ENCODE peak calls at places on chromosomes 13 and 19, in six cellular contexts. U, Z, H, K, A and C are unnamed samples.

GRCh38 chr19:29966594-29967249 is 24.7 kb downstream of the URI1 start:
- DNase-seq in K (no peak), U (no peak), H (no peak), Z (peak; percentile 57), A (no peak), C (no peak)

GRCh38 chr13:91946498-91947070 is 548.2 kb downstream of the GPC5 start:
- DNase-seq in K (no peak), U (no peak), H (no peak), Z (peak; percentile 54), A (no peak), C (no peak)

GRCh38 chr13:99301913-99302636 is 5.1 kb downstream of the GPR183 start:
- DNase-seq in Z (no peak), K (no peak), H (no peak), A (no peak), U (no peak), C (no peak)

GRCh38 chr13:99197257-99197651 is 3.4 kb upstream of the UBAC2 start:
- DNase-seq in Z (no peak), H (no peak), A (no peak), K (no peak), U (no peak), C (no peak)

GRCh38 chr19:43435775-43436174 is 21.1 kb downstream of the TEX101 start:
- DNase-seq in Z (no peak), U (no peak), A (no peak), K (no peak), H (no peak), C (no peak)

GRCh38 chr13:67971291-67971690 is 741.2 kb upstream of the PCDH9 start:
- DNase-seq in A (no peak), U (no peak), K (no peak), H (no peak), Z (no peak), C (no peak)

GRCh38 chr19:12668937-12669271 is 2.3 kb downstream of the WDR83 start:
- DNase-seq in U (peak; percentile 47), Z (peak; percentile 55), A (peak; percentile 57), K (peak; percentile 80), H (peak; percentile 66), C (peak; percentile 89)

GRCh38 chr19:17331254-17331558 is 3.4 kb downstream of the ANO8 start:
- DNase-seq in U (no peak), A (no peak), H (no peak), K (no peak), Z (no peak), C (no peak)

GRCh38 chr13:38415233-38415632 is 65.6 kb downstream of the UFM1 start:
- DNase-seq in H (no peak), K (no peak), Z (no peak), U (no peak), A (no peak), C (no peak)

GRCh38 chr13:28492527-28493367 is 2.2 kb downstream of the FLT1 start:
- DNase-seq in U (no peak), A (no peak), K (no peak), H (no peak), Z (no peak), C (no peak)

GRCh38 chr19:33408538-33408937 is 35.0 kb downstream of the CEBPG start:
- DNase-seq in Z (no peak), A (no peak), H (no peak), U (no peak), K (no peak), C (no peak)

GRCh38 chr13:78680611-78681010 is 21.7 kb upstream of the OBI1 start:
- DNase-seq in U (no peak), K (no peak), Z (no peak), A (no peak), H (no peak), C (no peak)

GRCh38 chr13:33108620-33109019 is 92.4 kb downstream of the KL start:
- DNase-seq in A (no peak), Z (peak; percentile 81), K (no peak), U (no peak), H (no peak), C (no peak)
- H3K4me1 ChIP-seq in A (no peaks in the 10 kb centered on the region), Z (peaks cover 47% of the 10 kb centered on the region), K (peaks cover 48% of the 10 kb centered on the region), U (peaks cover 5% of the 10 kb centered on the region), H (peaks cover 44% of the 10 kb centered on the region), C (peaks cover 49% of the 10 kb centered on the region)

GRCh38 chr19:57280913-57281425 is 684 bp downstream of the ZNF460 start:
- DNase-seq in U (no peak), H (no peak), K (no peak), A (no peak), Z (peak; percentile 9), C (no peak)

GRCh38 chr19:57282011-57282636 is 1.8 kb downstream of the ZNF460 start:
- DNase-seq in H (no peak), Z (no peak), U (no peak), K (no peak), A (no peak), C (no peak)

GRCh38 chr19:57276430-57276829 is 3.9 kb upstream of the ZNF460 start:
- DNase-seq in A (no peak), K (no peak), Z (no peak), H (no peak), U (no peak), C (no peak)

GRCh38 chr19:57280165-57280912 is at the start of gene ZNF460:
- DNase-seq in U (peak; percentile 97), Z (peak; percentile 98), A (peak; percentile 98), K (peak; percentile 97), H (peak; percentile 96), C (peak; percentile 98)

GRCh38 chr19:57279418-57280164 is 694 bp upstream of the ZNF460 start:
- DNase-seq in H (peak; percentile 92), Z (peak; percentile 98), K (peak; percentile 96), A (peak; percentile 95), U (peak; percentile 89), C (peak; percentile 95)
- TF ChIP-seq CTCF in H (no peak), Z (peak; percentile 37), K (no peak), A (peak; percentile 14), U (peak; percentile 22), C (no peak)

DNA sequence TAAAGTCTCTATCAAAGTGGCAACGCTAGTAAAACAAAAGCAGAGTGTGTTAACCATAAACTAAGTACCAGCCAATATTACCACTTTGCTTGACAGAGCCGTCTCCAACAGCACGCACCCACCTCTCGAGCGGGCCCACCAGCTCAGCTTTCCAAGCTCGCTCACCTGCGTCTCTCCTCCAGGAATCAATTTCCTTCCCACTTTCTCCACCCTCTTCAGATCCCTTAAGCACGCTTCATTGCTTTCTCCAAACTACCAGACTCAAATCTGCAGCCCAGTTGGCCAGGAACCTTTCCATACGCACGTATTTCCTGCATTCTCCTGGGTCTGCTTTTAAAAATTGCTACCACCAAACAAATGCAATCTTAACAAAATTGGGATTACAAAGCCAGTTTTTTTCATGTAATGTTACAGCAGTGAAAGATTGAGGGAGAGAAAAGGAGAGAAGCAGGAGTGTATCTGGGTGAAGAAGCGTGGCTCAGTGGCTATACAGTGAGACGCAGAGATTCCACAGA is 1.5 kb downstream of the ENOX1 start:
- DNase-seq in K (no peak), U (no peak), A (no peak), Z (no peak), H (no peak), C (no peak)
- H3K27ac ChIP-seq in K (no peak overlapping the region), U (peak overlapping the region; percentile 89), A (no peak overlapping the region), Z (no peak overlapping the region), H (no peak overlapping the region), C (no peak overlapping the region)

GRCh38 chr13:52461265-52461664 is 6.0 kb downstream of the CKAP2 start:
- DNase-seq in K (no peak), U (no peak), Z (no peak), H (no peak), A (no peak), C (no peak)
- H3K4me1 ChIP-seq in K (peaks cover 7% of the 10 kb centered on the region), U (no peaks in the 10 kb centered on the region), Z (peaks cover 6% of the 10 kb centered on the region), H (peaks cover 5% of the 10 kb centered on the region), A (peaks cover 5% of the 10 kb centered on the region), C (peaks cover 15% of the 10 kb centered on the region)

DNA sequence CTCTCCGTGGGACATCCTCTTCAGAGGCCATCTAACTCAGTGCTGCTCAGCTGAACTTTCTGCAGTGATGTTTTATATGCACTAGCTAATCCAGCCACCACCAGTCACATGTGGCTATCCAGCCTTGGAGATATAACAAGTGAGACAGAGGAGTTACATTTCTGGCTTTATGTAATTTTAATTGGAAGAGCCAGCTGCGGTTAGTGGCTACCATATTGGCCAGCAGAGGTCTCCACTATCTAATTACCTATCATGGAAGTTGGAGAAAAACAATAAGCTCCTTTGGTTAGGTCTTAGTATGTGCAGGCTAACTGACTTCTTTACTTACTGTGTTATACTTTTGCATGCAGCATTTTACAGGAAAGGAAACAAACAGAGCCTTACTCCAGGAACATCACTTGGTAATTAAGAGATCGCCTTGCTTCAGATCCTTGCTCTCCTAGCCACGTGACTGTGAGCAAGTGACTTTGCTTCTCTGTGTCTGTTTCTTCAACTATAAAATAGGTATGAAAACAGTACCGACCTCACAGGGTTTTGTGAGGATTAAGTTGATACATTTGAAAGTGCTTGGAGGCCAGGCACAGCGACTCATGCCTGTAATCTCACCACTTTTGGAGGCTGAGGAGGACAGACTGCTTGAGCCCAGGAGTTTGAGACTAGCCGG is 1.6 kb upstream of the KLK10 start:
- DNase-seq in U (no peak), Z (peak; percentile 56), H (no peak), A (peak; percentile 66), K (no peak), C (no peak)
- TF ChIP-seq CTCF in U (peak; percentile 39), Z (peak; percentile 77), H (peak; percentile 29), A (peak; percentile 78), K (peak; percentile 70), C (peak; percentile 42)

GRCh38 chr19:46890423-46891170 is 29.8 kb downstream of the ARHGAP35 start:
- DNase-seq in H (no peak), Z (peak; percentile 87), U (no peak), A (peak; percentile 33), K (no peak), C (no peak)

GRCh38 chr19:46887240-46887782 is 26.5 kb downstream of the ARHGAP35 start:
- DNase-seq in A (no peak), K (no peak), H (no peak), U (no peak), Z (no peak), C (no peak)

GRCh38 chr19:46886546-46887239 is 25.9 kb downstream of the ARHGAP35 start:
- DNase-seq in Z (no peak), H (no peak), A (no peak), K (no peak), U (no peak), C (no peak)

GRCh38 chr19:46896076-46896794 is 35.4 kb downstream of the ARHGAP35 start:
- DNase-seq in Z (no peak), H (peak; percentile 82), A (peak; percentile 13), U (no peak), K (no peak), C (no peak)

DNA sequence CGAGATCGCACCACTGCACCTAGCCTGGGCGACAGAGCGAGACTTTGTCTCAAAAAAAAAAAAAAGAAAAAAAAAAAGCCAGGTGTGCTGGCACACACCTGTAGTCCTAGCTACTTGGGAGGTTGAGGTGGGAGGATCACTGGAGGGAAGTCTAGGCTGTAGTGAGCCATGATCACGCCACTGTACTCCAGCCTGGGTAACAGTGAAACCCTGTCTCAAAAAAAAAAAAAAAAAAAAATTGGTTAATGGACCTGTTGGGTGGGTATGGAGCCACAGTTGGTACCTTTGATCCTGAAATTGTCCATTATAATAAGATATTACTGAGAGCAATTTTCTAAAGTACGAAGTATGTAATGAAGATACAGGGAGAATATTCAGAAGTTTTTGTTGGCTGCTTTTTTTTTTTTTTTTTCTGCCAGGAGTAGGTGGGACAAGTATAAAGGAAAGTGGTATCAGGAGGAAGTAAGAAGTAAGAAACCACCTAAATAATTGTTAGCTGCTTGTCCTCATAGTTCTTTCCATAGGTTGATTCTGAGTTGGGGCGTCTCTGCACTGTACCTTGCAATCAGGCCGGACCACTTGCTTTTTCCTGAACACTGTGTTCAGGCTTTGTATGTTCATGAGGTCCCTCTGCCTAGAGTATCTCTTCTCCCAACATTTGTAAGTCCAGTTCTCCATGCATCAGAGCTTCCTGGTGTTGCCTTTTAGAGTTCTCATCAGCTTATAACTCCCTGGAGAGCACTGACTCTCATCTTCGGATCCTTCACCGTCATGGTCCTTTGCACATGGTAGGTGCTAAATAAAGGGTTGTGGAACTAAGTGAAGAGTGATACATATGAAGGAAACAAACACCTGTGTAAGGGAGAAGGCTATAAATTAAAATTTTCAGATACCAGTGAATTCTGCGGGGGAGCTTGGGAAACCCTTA is 31.7 kb downstream of the ARHGAP35 start:
- DNase-seq in K (no peak), A (no peak), H (no peak), Z (no peak), U (no peak), C (no peak)
- H3K27ac ChIP-seq in K (no peak overlapping the region), A (no peak overlapping the region), H (no peak overlapping the region), Z (no peak overlapping the region), U (no peak overlapping the region), C (no peak overlapping the region)